ENCODE peak calls at places on chromosomes 3 and 15, in nine cellular contexts. K is spleen, X is stomach, P is HCT116, D is H1, Y is HepG2, H is HL-60, U is SK-N-MC, V is transverse colon. N is an unnamed sample.

GRCh38 chr3:125141596-125142417 is 70.7 kb downstream of the SLC12A8 start:
- DNase-seq in Y (no peak), P (no peak), V (peak; percentile 74), K (peak; percentile 95), H (peak; percentile 44), U (no peak), X (peak; percentile 50), D (peak; percentile 81), N (no peak)

GRCh38 chr3:123584284-123584987 is 417 bp downstream of the HACD2 start:
- DNase-seq in H (no peak), V (peak; percentile 55), D (no peak), P (no peak), U (no peak), X (peak; percentile 67), Y (no peak), K (no peak), N (peak; percentile 34)

GRCh38 chr3:51796859-51797258 is 17.8 kb upstream of the IQCF6 start:
- DNase-seq in U (no peak), H (no peak), X (no peak), K (no peak), Y (no peak), D (peak; percentile 43), V (no peak), P (no peak), N (no peak)

GRCh38 chr3:172372895-172373294 is 75.4 kb downstream of the GHSR start:
- DNase-seq in U (no peak), P (no peak), V (no peak), D (no peak), K (no peak), H (no peak), Y (no peak), X (no peak), N (no peak)

GRCh38 chr3:87182023-87182422 is 45.1 kb upstream of the CHMP2B start:
- DNase-seq in V (no peak), K (no peak), P (no peak), U (peak; percentile 56), X (no peak), D (no peak), H (no peak), Y (no peak), N (no peak)

GRCh38 chr3:61624300-61624699 is 62.9 kb downstream of the PTPRG start:
- DNase-seq in U (no peak), V (no peak), D (no peak), Y (no peak), K (no peak), X (no peak), P (no peak), H (no peak), N (no peak)

GRCh38 chr3:154568064-154568463 is 138.1 kb upstream of the GPR149 start:
- DNase-seq in U (no peak), Y (no peak), K (no peak), X (no peak), P (no peak), D (no peak), H (no peak), V (no peak), N (no peak)

GRCh38 chr15:56337084-56337725 is 28.0 kb upstream of the TEX9 start:
- DNase-seq in H (no peak), U (no peak), P (no peak), V (no peak), X (no peak), D (no peak), K (no peak), Y (no peak), N (no peak)

GRCh38 chr3:67176396-67176795 is 178.3 kb downstream of the KBTBD8 start:
- DNase-seq in U (no peak), K (no peak), V (no peak), D (no peak), Y (no peak), H (no peak), X (no peak), P (no peak), N (no peak)

GRCh38 chr3:79027593-79027992 is 740.2 kb downstream of the ROBO1 start:
- DNase-seq in K (no peak), X (no peak), P (no peak), U (no peak), V (no peak), D (no peak), Y (no peak), H (no peak), N (no peak)

GRCh38 chr3:42819351-42819965 is 10.2 kb downstream of the ACKR2 start:
- DNase-seq in X (peak; percentile 56), K (no peak), P (no peak), H (no peak), U (no peak), D (peak; percentile 55), Y (peak; percentile 78), V (peak; percentile 59), N (no peak)

GRCh38 chr3:59580499-59580898 is 530.7 kb upstream of the CFAP20DC start:
- DNase-seq in Y (no peak), U (no peak), X (no peak), D (no peak), P (no peak), V (no peak), K (no peak), H (no peak), N (no peak)

GRCh38 chr3:174101244-174101643 is 703.7 kb downstream of the NLGN1 start:
- DNase-seq in Y (no peak), V (no peak), K (no peak), U (no peak), H (no peak), X (no peak), P (no peak), D (no peak), N (no peak)

GRCh38 chr15:72782274-72782992 is 1.1 kb downstream of the ADPGK start:
- DNase-seq in V (no peak), Y (no peak), H (no peak), D (no peak), P (no peak), K (no peak), X (no peak), U (no peak), N (no peak)

GRCh38 chr15:90981681-90982080 is 12.7 kb downstream of the PRC1 start:
- DNase-seq in H (no peak), U (no peak), V (no peak), Y (no peak), X (no peak), K (no peak), P (no peak), D (no peak), N (no peak)

GRCh38 chr3:2098398-2099027 is at the start of gene CNTN4:
- DNase-seq in D (peak; percentile 81), Y (peak; percentile 24), P (no peak), H (no peak), U (no peak), V (peak; percentile 84), X (peak; percentile 34), K (no peak), N (peak; percentile 72)

GRCh38 chr3:23272820-23273219 is 69.7 kb downstream of the UBE2E2 start:
- DNase-seq in X (no peak), P (no peak), K (no peak), D (no peak), Y (no peak), H (no peak), U (no peak), V (no peak), N (no peak)

GRCh38 chr3:95037097-95037496 is 974.2 kb downstream of the NSUN3 start:
- DNase-seq in V (no peak), X (no peak), Y (no peak), K (no peak), D (no peak), H (no peak), U (no peak), P (no peak), N (no peak)

DNA sequence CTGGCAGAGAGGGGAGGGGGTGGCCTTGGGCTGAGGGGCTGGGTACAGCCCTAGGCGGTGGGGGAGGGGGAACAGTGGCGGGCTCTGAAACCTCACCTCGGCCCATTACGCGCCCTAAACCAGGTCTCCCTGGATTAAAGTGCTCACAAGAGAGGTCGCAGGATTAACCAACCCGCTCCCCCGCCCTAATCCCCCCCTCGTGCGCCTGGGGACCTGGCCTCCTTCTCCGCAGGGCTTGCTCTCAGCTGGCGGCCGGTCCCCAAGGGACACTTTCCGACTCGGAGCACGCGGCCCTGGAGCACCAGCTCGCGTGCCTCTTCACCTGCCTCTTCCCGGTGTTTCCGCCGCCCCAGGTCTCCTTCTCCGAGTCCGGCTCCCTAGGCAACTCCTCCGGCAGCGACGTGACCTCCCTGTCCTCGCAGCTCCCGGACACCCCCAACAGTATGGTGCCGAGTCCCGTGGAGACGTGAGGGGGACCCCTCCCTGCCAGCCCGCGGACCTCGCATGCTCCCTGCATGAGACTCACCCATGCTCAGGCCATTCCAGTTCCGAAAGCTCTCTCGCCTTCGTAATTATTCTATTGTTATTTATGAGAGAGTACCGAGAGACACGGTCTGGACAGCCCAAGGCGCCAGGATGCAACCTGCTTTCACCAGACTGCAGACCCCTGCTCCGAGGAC is 4.9 kb downstream of the ISL2 start:
- DNase-seq in P (no peak), Y (no peak), V (peak; percentile 43), H (no peak), X (no peak), K (no peak), U (no peak), D (peak; percentile 76), N (no peak)
- H3K4me3 ChIP-seq in P (no peak overlapping the region), Y (no peak overlapping the region), V (peak overlapping the region; percentile 56), H (no peak overlapping the region), X (peak overlapping the region; percentile 49), K (no peak overlapping the region), U (no peak overlapping the region), D (peak overlapping the region; percentile 55), N (peak overlapping the region; percentile 63)

DNA sequence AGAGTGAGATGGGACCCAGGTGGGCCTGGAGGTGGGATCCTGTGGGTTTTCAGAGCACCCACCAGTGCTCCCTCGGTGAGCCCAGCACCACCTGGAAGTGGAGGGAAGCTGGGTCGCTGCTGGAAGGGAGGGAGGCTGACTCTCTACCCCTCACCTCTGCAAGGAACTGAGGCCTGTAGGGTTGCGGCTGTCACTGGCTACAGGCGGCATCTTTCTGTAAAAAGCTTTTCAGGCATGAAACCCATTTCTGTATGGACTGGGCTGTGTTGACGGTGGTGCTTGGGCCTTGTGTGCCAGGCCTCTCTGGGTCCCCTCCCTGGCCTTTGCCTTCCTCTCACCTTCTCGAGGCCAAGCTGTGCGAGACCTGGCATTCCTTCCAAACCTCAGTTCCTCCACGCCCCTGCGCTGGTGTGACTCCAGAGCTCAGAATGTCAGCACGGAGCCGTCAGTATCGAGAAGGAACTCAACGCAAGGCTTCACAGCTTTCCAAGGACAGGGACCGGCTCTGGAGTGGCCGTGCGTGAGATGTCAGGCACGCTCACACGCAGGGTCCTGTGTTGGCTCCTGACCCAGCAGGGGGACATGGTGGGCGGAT is 16.6 kb downstream of the ABTB1 start:
- DNase-seq in X (no peak), U (no peak), K (peak; percentile 64), Y (no peak), D (no peak), V (peak; percentile 3), P (no peak), H (no peak), N (peak; percentile 27)
- H3K27ac ChIP-seq in X (no peak overlapping the region), U (no peak overlapping the region), K (no peak overlapping the region), Y (no peak overlapping the region), D (no peak overlapping the region), V (peak overlapping the region; percentile 70), P (no peak overlapping the region), H (no peak overlapping the region), N (no peak overlapping the region)

GRCh38 chr15:49902791-49903481 is 216.1 kb downstream of the ATP8B4 start:
- DNase-seq in K (no peak), U (no peak), P (no peak), H (no peak), Y (no peak), X (no peak), V (no peak), D (no peak), N (no peak)
- TF ChIP-seq POLR2AphosphoS5 in K (no peak), U (no peak), P (no peak), H (no peak), Y (no peak), X (no peak), V (no peak), D (no peak), N (no peak)

GRCh38 chr15:41544650-41545015 is 576 bp upstream of the RPAP1 start:
- DNase-seq in U (no peak), V (peak; percentile 31), D (no peak), X (peak; percentile 42), H (no peak), Y (no peak), P (no peak), K (peak; percentile 78), N (no peak)
- H3K4me3 ChIP-seq in U (no peak overlapping the region), V (peak overlapping the region; percentile 97), D (peak overlapping the region; percentile 76), X (peak overlapping the region; percentile 83), H (peak overlapping the region; percentile 99), Y (no peak overlapping the region), P (peak overlapping the region; percentile 97), K (peak overlapping the region; percentile 92), N (peak overlapping the region; percentile 99)